ENCODE peak calls at places on chromosome 13, in six cellular contexts. R, T, Q, Y, F and S are unnamed samples.

GRCh38 chr13:37806666-37807065 is 62.9 kb downstream of the TRPC4 start:
- DNase-seq in T (no peak), R (no peak), Q (no peak), Y (no peak), F (no peak), S (no peak)

GRCh38 chr13:98206946-98207345 is 29.9 kb upstream of the RNF113B start:
- DNase-seq in Y (no peak), T (no peak), Q (no peak), R (peak; percentile 99), F (no peak), S (no peak)

GRCh38 chr13:112777637-112778406 is 88.0 kb downstream of the ATP11A start:
- DNase-seq in F (no peak), T (no peak), Q (no peak), R (no peak), Y (no peak), S (peak; percentile 26)

GRCh38 chr13:50222569-50223332 is 207.5 kb downstream of the KCNRG start:
- DNase-seq in Q (peak; percentile 62), Y (peak; percentile 49), T (peak; percentile 58), R (peak; percentile 68), F (no peak), S (no peak)

GRCh38 chr13:72774019-72774418 is 7.7 kb downstream of the DIS3 start:
- DNase-seq in R (no peak), F (no peak), T (no peak), Q (no peak), Y (no peak), S (no peak)

GRCh38 chr13:28347456-28348371 is 147.2 kb downstream of the FLT1 start:
- DNase-seq in T (no peak), R (no peak), Q (no peak), Y (no peak), F (peak; percentile 58), S (no peak)

GRCh38 chr13:40052954-40053353 is 397.5 kb downstream of the COG6 start:
- DNase-seq in R (no peak), Q (no peak), T (no peak), F (no peak), Y (no peak), S (no peak)

GRCh38 chr13:44389856-44390255 is 16.2 kb downstream of the SERP2 start:
- DNase-seq in T (no peak), F (no peak), R (no peak), Q (no peak), Y (no peak), S (no peak)

GRCh38 chr13:73417012-73417615 is 358.3 kb downstream of the KLF5 start:
- DNase-seq in F (no peak), R (no peak), Q (no peak), Y (no peak), T (no peak), S (no peak)

GRCh38 chr13:73421310-73421912 is 362.6 kb downstream of the KLF5 start:
- DNase-seq in F (no peak), Y (no peak), R (peak; percentile 68), T (no peak), Q (no peak), S (peak; percentile 81)

GRCh38 chr13:30892966-30893365 is 13.1 kb upstream of the MEDAG start:
- DNase-seq in R (peak; percentile 48), T (no peak), Y (no peak), F (peak; percentile 17), Q (no peak), S (no peak)

GRCh38 chr13:98879127-98879520 is 98.7 kb downstream of the DOCK9 start:
- DNase-seq in F (no peak), Q (no peak), R (no peak), Y (no peak), T (no peak), S (no peak)

GRCh38 chr13:24923305-24923640 is 159.3 kb downstream of the RNF17 start:
- DNase-seq in Y (no peak), T (no peak), Q (no peak), R (peak; percentile 75), F (peak; percentile 7), S (no peak)

GRCh38 chr13:101624210-101624922 is 171.9 kb downstream of the ITGBL1 start:
- DNase-seq in T (no peak), Y (no peak), F (no peak), R (peak; percentile 11), Q (no peak), S (no peak)

GRCh38 chr13:113785051-113786010 is 26.3 kb downstream of the TMEM255B start:
- DNase-seq in R (peak; percentile 74), T (no peak), F (peak; percentile 38), Y (no peak), Q (no peak), S (no peak)

GRCh38 chr13:58852076-58852475 is 1220.5 kb downstream of the PCDH17 start:
- DNase-seq in Y (no peak), R (no peak), F (no peak), T (no peak), Q (no peak), S (no peak)

GRCh38 chr13:77544365-77544764 is 8.9 kb downstream of the SCEL start:
- DNase-seq in R (no peak), F (no peak), T (peak; percentile 65), Y (peak; percentile 40), Q (peak; percentile 25), S (no peak)

GRCh38 chr13:37306778-37307544 is 201.5 kb upstream of the CSNK1A1L start:
- DNase-seq in T (no peak), R (peak; percentile 98), F (no peak), Y (no peak), Q (no peak), S (no peak)

GRCh38 chr13:30679483-30680330 is 55.6 kb upstream of the ALOX5AP start:
- DNase-seq in Q (no peak), Y (no peak), F (no peak), R (peak; percentile 41), T (no peak), S (peak; percentile 41)

GRCh38 chr13:80400834-80401450 is 60.0 kb upstream of the SPRY2 start:
- DNase-seq in Q (no peak), T (no peak), Y (no peak), R (no peak), F (no peak), S (no peak)

GRCh38 chr13:40875048-40875447 is 85.6 kb downstream of the SLC25A15 start:
- DNase-seq in R (no peak), Y (no peak), F (no peak), T (no peak), Q (no peak), S (no peak)

GRCh38 chr13:32134241-32134801 is 102.7 kb downstream of the FRY start:
- DNase-seq in R (peak; percentile 73), T (no peak), F (no peak), Q (no peak), Y (no peak), S (no peak)

DNA sequence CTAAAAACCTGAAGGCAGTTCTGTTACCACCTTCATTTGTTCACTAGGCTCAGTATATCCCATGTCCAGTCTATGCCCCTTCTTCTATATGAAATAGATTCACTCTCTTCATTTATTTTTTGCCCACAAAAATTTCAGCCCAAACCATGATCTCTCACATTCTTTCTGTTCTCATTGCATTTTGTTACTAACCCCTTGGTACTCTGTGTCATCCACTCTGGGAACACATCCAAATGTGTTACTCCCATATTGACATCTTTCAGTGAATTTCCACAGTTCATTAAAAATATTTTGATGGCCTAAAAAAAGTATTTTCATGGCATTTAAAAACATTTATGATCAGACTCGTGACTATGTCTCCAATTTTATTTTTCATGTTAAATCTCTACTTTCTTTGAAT is 378.9 kb downstream of the SLITRK1 start:
- DNase-seq in T (no peak), Q (no peak), R (peak; percentile 7), Y (no peak), F (no peak), S (no peak)
- H3K27ac ChIP-seq in T (no peak overlapping the region), Q (no peak overlapping the region), R (no peak overlapping the region), Y (no peak overlapping the region), F (no peak overlapping the region), S (no peak overlapping the region)

DNA sequence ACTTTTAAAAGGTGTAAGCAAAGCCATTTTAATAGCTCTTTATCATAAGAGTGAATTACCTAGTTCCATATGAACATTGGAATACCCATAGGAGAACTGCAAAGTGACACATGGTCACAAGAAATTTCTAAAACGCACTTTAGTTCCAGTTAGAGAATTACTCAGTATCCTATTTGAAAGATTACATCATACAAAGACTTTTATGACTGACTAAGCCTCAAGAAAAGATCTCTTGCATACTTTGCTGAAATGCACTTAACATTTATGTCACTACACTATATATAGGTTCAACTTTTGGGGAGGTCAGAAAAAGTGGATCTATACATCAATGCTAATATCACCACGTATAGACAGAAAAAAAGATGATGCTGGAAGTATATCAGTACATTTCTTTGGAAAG is 7.1 kb downstream of the PCDH9 start:
- DNase-seq in T (no peak), F (no peak), R (peak; percentile 60), Y (no peak), Q (no peak), S (no peak)
- H3K4me3 ChIP-seq in T (no peak overlapping the region), F (no peak overlapping the region), R (no peak overlapping the region), Y (peak overlapping the region; percentile 80), Q (no peak overlapping the region), S (no peak overlapping the region)

GRCh38 chr13:110443633-110444225 is 117.8 kb downstream of the RAB20 start:
- DNase-seq in Y (no peak), T (no peak), F (no peak), Q (no peak), R (no peak), S (no peak)
- H3K27ac ChIP-seq in Y (no peak overlapping the region), T (no peak overlapping the region), F (no peak overlapping the region), Q (no peak overlapping the region), R (peak overlapping the region; percentile 45), S (peak overlapping the region; percentile 39)

GRCh38 chr13:42574435-42575311 is 721 bp downstream of the TNFSF11 start:
- DNase-seq in F (no peak), T (no peak), Q (no peak), Y (no peak), R (no peak), S (peak; percentile 58)

GRCh38 chr13:42571895-42572294 is 2.1 kb upstream of the TNFSF11 start:
- DNase-seq in Y (no peak), R (no peak), F (no peak), T (no peak), Q (no peak), S (no peak)

GRCh38 chr13:42577538-42577937 is 3.6 kb downstream of the TNFSF11 start:
- DNase-seq in Q (no peak), T (no peak), F (no peak), R (no peak), Y (no peak), S (no peak)

GRCh38 chr13:42575938-42576337 is 2.0 kb downstream of the TNFSF11 start:
- DNase-seq in Y (no peak), Q (no peak), R (no peak), T (no peak), F (no peak), S (no peak)

GRCh38 chr13:42574011-42574410 is at the start of gene TNFSF11:
- DNase-seq in Y (no peak), Q (no peak), R (no peak), T (no peak), F (no peak), S (no peak)
- H3K4me3 ChIP-seq in Y (no peak within 1 kb of the TSS), Q (peak within 1 kb of the TSS; percentile 29), R (no peak within 1 kb of the TSS), T (peak within 1 kb of the TSS; percentile 9), F (no peak within 1 kb of the TSS), S (peak within 1 kb of the TSS; percentile 48)

GRCh38 chr13:33202644-33203169 is 82.8 kb downstream of the STARD13 start:
- DNase-seq in R (no peak), Q (no peak), F (no peak), Y (no peak), T (no peak), S (no peak)
- H3K27ac ChIP-seq in R (no peak overlapping the region), Q (no peak overlapping the region), F (no peak overlapping the region), Y (peak overlapping the region; percentile 7), T (peak overlapping the region; percentile 72), S (no peak overlapping the region)